ENCODE peak calls at places on chromosomes 5 and 9, in four cellular contexts. One of them, this sample, is unnamed.
A peak's percentile ranks its signal among the peaks of the same experiment; 100 is the strongest.

GRCh38 chr9:101435601-101436079 is at the start of gene ALDOB:
- DNase-seq in neural crest cell: no peak
- DNase-seq in osteoblast: no peak
- DNase-seq in A172: no peak
- DNase-seq in this sample: no peak

GRCh38 chr5:95845401-95845800 is 22.9 kb upstream of the GLRX start:
- DNase-seq in neural crest cell: no peak
- DNase-seq in osteoblast: no peak
- DNase-seq in A172: no peak
- DNase-seq in this sample: no peak

GRCh38 chr9:91289244-91289643 is 72.5 kb downstream of the AUH start:
- DNase-seq in neural crest cell: no peak
- DNase-seq in osteoblast: no peak
- DNase-seq in A172: no peak
- DNase-seq in this sample: no peak

GRCh38 chr9:129316281-129317030 is 138.4 kb upstream of the IER5L start:
- DNase-seq in neural crest cell: no peak
- DNase-seq in osteoblast: no peak
- DNase-seq in A172: no peak
- DNase-seq in this sample: no peak

GRCh38 chr9:80191108-80191507 is 619.3 kb downstream of the TLE4 start:
- DNase-seq in neural crest cell: no peak
- DNase-seq in osteoblast: no peak
- DNase-seq in A172: no peak
- DNase-seq in this sample: no peak

GRCh38 chr5:157328277-157328912 is 62.5 kb downstream of the CYFIP2 start:
- DNase-seq in neural crest cell: peak; percentile 43
- DNase-seq in osteoblast: peak; percentile 93
- DNase-seq in A172: peak; percentile 73
- DNase-seq in this sample: peak; percentile 78

GRCh38 chr9:125271081-125271480 is 9.5 kb downstream of the GAPVD1 start:
- DNase-seq in neural crest cell: no peak
- DNase-seq in osteoblast: no peak
- DNase-seq in A172: no peak
- DNase-seq in this sample: no peak

GRCh38 chr5:111948517-111948916 is 191.5 kb upstream of the NREP start:
- DNase-seq in neural crest cell: no peak
- DNase-seq in osteoblast: no peak
- DNase-seq in A172: peak; percentile 46
- DNase-seq in this sample: no peak

GRCh38 chr5:60332244-60333018 is 367.5 kb downstream of the DEPDC1B start:
- DNase-seq in neural crest cell: no peak
- DNase-seq in osteoblast: no peak
- DNase-seq in A172: peak; percentile 43
- DNase-seq in this sample: peak; percentile 3

GRCh38 chr5:38134750-38135330 is 123.5 kb upstream of the EGFLAM start:
- DNase-seq in neural crest cell: no peak
- DNase-seq in osteoblast: no peak
- DNase-seq in A172: no peak
- DNase-seq in this sample: no peak

GRCh38 chr5:449151-449550 is 6.2 kb downstream of the EXOC3 start:
- DNase-seq in neural crest cell: no peak
- DNase-seq in osteoblast: no peak
- DNase-seq in A172: no peak
- DNase-seq in this sample: no peak

GRCh38 chr5:67879619-67880357 is 335.8 kb upstream of the PIK3R1 start:
- DNase-seq in neural crest cell: no peak
- DNase-seq in osteoblast: no peak
- DNase-seq in A172: peak; percentile 54
- DNase-seq in this sample: no peak

GRCh38 chr9:127803507-127804352 is 1.0 kb downstream of the FPGS start:
- DNase-seq in neural crest cell: no peak
- DNase-seq in osteoblast: peak; percentile 95
- DNase-seq in A172: peak; percentile 79
- DNase-seq in this sample: no peak

GRCh38 chr9:108478431-108478837 is 377.4 kb downstream of the ACTL7B start:
- DNase-seq in neural crest cell: no peak
- DNase-seq in osteoblast: no peak
- DNase-seq in A172: peak; percentile 92
- DNase-seq in this sample: no peak

This sample was measured in dermis microvascular lymphatic vessel endothelial cell.